ENCODE peak calls at places on chromosome 9, in eight cellular contexts. Q is HFFc6; A is DMS79; H is fibroblast of pulmonary artery; T is GM23248; L is stimulated activated CD4-positive, alpha-beta T cell treated with anti-CD3 and anti-CD28 coated beads, Interleukin-2, amount 100 ng/mL, for 48 hours; X is occipital lobe; K is left lung. I is an unnamed sample.

GRCh38 chr9:114030364-114030763 is 47.7 kb downstream of the AMBP start:
- DNase-seq in K (no peak), A (no peak), Q (no peak), H (no peak), L (no peak), X (no peak), T (peak; percentile 33), I (no peak)

GRCh38 chr9:19162956-19163355 is 35.7 kb upstream of the PLIN2 start:
- DNase-seq in L (no peak), H (peak; percentile 72), Q (no peak), A (no peak), T (peak; percentile 72), K (peak; percentile 46), X (no peak), I (peak; percentile 61)

GRCh38 chr9:109117856-109118801 is 1.6 kb downstream of the TMEM245 start:
- DNase-seq in L (no peak), K (no peak), H (peak; percentile 95), A (no peak), Q (peak; percentile 86), T (peak; percentile 62), X (no peak), I (no peak)

GRCh38 chr9:116468369-116468768 is 218.7 kb upstream of the TRIM32 start:
- DNase-seq in X (no peak), T (no peak), A (no peak), L (no peak), H (no peak), Q (no peak), K (no peak), I (no peak)

GRCh38 chr9:126633881-126634558 is 20.3 kb downstream of the LMX1B start:
- DNase-seq in X (no peak), H (no peak), Q (no peak), A (no peak), L (no peak), K (no peak), T (no peak), I (no peak)

GRCh38 chr9:110668528-110669167 is at the start of gene MUSK:
- DNase-seq in L (no peak), A (no peak), Q (no peak), T (no peak), K (no peak), X (no peak), H (no peak), I (no peak)

GRCh38 chr9:93948456-93949072 is 6.6 kb downstream of the BARX1 start:
- DNase-seq in Q (no peak), H (no peak), T (no peak), X (no peak), A (no peak), K (no peak), L (no peak), I (no peak)

GRCh38 chr9:135240222-135240621 is 152.8 kb downstream of the OLFM1 start:
- DNase-seq in T (no peak), H (no peak), A (no peak), Q (no peak), K (no peak), X (peak; percentile 59), L (no peak), I (peak; percentile 39)

GRCh38 chr9:4386819-4387218 is 87.0 kb upstream of the GLIS3 start:
- DNase-seq in K (no peak), L (no peak), X (no peak), A (no peak), T (peak; percentile 4), Q (no peak), H (no peak), I (no peak)

GRCh38 chr9:89955626-89956025 is 350.8 kb downstream of the GADD45G start:
- DNase-seq in L (no peak), X (no peak), Q (no peak), A (no peak), K (no peak), T (no peak), H (no peak), I (no peak)

GRCh38 chr9:127225747-127226646 is 38.6 kb upstream of the GARNL3 start:
- DNase-seq in Q (no peak), L (no peak), A (peak; percentile 11), K (no peak), T (peak; percentile 39), H (no peak), X (no peak), I (no peak)

GRCh38 chr9:81776834-81777233 is 87.5 kb upstream of the TLE1 start:
- DNase-seq in L (no peak), T (no peak), X (no peak), Q (no peak), K (no peak), A (no peak), H (no peak), I (no peak)

GRCh38 chr9:127523312-127523851 is 72.1 kb downstream of the LRSAM1 start:
- DNase-seq in H (peak; percentile 66), X (no peak), A (no peak), Q (no peak), T (peak; percentile 49), L (peak; percentile 37), K (no peak), I (no peak)

GRCh38 chr9:133861103-133861502 is 123.0 kb upstream of the SARDH start:
- DNase-seq in L (no peak), K (no peak), H (no peak), A (no peak), Q (no peak), T (no peak), X (no peak), I (no peak)

GRCh38 chr9:117697046-117697445 is 7.2 kb upstream of the TLR4 start:
- DNase-seq in H (no peak), X (no peak), Q (no peak), K (no peak), T (no peak), A (no peak), L (no peak), I (no peak)

GRCh38 chr9:132670359-132670815 is at the start of gene GTF3C4:
- DNase-seq in H (peak; percentile 77), X (peak; percentile 80), L (peak; percentile 86), T (peak; percentile 90), Q (peak; percentile 66), K (peak; percentile 87), A (peak; percentile 46), I (peak; percentile 92)

I was measured in lower lobe of right lung.